ENCODE peak calls at places on chromosome 15, in four cellular contexts. D, O, Z and N are unnamed samples.

GRCh38 chr15:36373549-36373948 is 205.9 kb upstream of the CDIN1 start:
- DNase-seq in D (no peak), O (no peak), Z (no peak), N (no peak)

GRCh38 chr15:73959012-73959581 is 32.8 kb downstream of the LOXL1 start:
- DNase-seq in D (no peak), O (no peak), Z (no peak), N (no peak)

GRCh38 chr15:82062479-82062878 is 16.7 kb upstream of the MEX3B start:
- DNase-seq in D (no peak), O (no peak), Z (no peak), N (no peak)

GRCh38 chr15:40978141-40978540 is 24.9 kb downstream of the CHAC1 start:
- DNase-seq in D (no peak), O (no peak), Z (no peak), N (no peak)

GRCh38 chr15:66799242-66799641 is 97.2 kb downstream of the SMAD6 start:
- DNase-seq in D (no peak), O (no peak), Z (no peak), N (no peak)

GRCh38 chr15:99017322-99017701 is 9.7 kb upstream of the PGPEP1L start:
- DNase-seq in D (no peak), O (no peak), Z (no peak), N (no peak)

GRCh38 chr15:75042730-75043508 is 19.5 kb downstream of the PPCDC start:
- DNase-seq in D (peak; percentile 100), O (peak; percentile 73), Z (peak; percentile 73), N (peak; percentile 44)

GRCh38 chr15:87949214-87949933 is 307.2 kb downstream of the NTRK3 start:
- DNase-seq in D (no peak), O (no peak), Z (no peak), N (no peak)

GRCh38 chr15:85702321-85703230 is 92.1 kb downstream of the KLHL25 start:
- DNase-seq in D (no peak), O (no peak), Z (no peak), N (no peak)

GRCh38 chr15:89457086-89457485 is 39.3 kb downstream of the RHCG start:
- DNase-seq in D (no peak), O (peak; percentile 73), Z (no peak), N (peak; percentile 58)

GRCh38 chr15:73002509-73002908 is 49.8 kb upstream of the NEO1 start:
- DNase-seq in D (no peak), O (no peak), Z (no peak), N (no peak)

GRCh38 chr15:76160426-76161152 is 100.8 kb downstream of the TMEM266 start:
- DNase-seq in D (no peak), O (no peak), Z (no peak), N (no peak)

GRCh38 chr15:59687831-59688230 is 1.3 kb downstream of the BNIP2 start:
- DNase-seq in D (peak; percentile 5), O (no peak), Z (no peak), N (peak; percentile 11)
- TF ChIP-seq NRF1 in D (no peak), O (no peak), Z (no peak), N (no peak)

GRCh38 chr15:46526726-46527110 is 891.9 kb downstream of the SQOR start:
- DNase-seq in D (no peak), O (no peak), Z (no peak), N (no peak)
- H3K27ac ChIP-seq in D (no peak overlapping the region), O (no peak overlapping the region), Z (no peak overlapping the region), N (no peak overlapping the region)

DNA sequence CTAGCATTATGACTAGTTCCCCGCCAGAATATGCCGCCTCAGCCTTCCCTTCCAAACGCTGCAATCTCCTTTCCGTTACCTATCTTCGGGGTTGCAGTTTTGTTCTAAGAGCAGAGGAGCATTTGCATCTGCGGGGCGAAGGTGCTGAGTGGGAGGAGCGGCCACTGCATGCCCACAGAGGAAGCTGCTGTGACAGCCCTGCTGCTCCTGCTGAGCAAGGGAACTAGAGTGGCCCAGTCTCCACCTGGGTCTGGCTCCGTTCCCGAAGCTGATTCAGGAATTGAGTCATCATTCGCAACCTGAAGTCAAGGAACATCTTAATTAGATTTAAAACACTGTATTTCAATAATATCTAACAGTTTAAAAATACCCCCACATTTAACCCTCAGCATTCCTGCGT is 98.2 kb upstream of the TJP1 start:
- DNase-seq in D (no peak), O (no peak), Z (no peak), N (no peak)
- TF ChIP-seq NRF1 in D (no peak), O (no peak), Z (no peak), N (no peak)

GRCh38 chr15:63367390-63367789 is 14.3 kb downstream of the CA12 start:
- DNase-seq in D (no peak), O (no peak), Z (no peak), N (no peak)
- H3K27ac ChIP-seq in D (no peak overlapping the region), O (no peak overlapping the region), Z (no peak overlapping the region), N (peak overlapping the region; percentile 80)

GRCh38 chr15:33865416-33865815 is 102.9 kb upstream of the CHRM5 start:
- DNase-seq in D (no peak), O (no peak), Z (no peak), N (no peak)
- TF ChIP-seq NRF1 in D (no peak), O (no peak), Z (no peak), N (no peak)